ENCODE peak calls at places on chromosomes 7 and 10, in nine cellular contexts. M is head of caudate nucleus; D is GM19239; I is aorta; A is NCI-H2107; N is stimulated activated naive CD4-positive, alpha-beta T cell; S is posterior cingulate gyrus; R is HEK293T; Q is activated naive CD8-positive, alpha-beta T cell treated with anti-CD3 and anti-CD28 coated beads, Interleukin-2, amount 50 U/mL, for 24 hours. V is an unnamed sample.

GRCh38 chr7:69714886-69715571 is 116.8 kb downstream of the AUTS2 start:
- DNase-seq in Q (no peak), S (no peak), M (no peak), D (no peak), R (no peak), I (no peak), N (no peak), A (no peak), V (no peak)

GRCh38 chr10:132120200-132120599 is 54.5 kb downstream of the JAKMIP3 start:
- DNase-seq in R (no peak), D (no peak), A (no peak), S (no peak), M (no peak), Q (no peak), I (peak; percentile 20), N (no peak), V (no peak)

GRCh38 chr10:29309465-29309864 is 20.6 kb downstream of the LYZL1 start:
- DNase-seq in Q (no peak), I (no peak), D (no peak), M (no peak), S (no peak), N (no peak), A (no peak), R (no peak), V (no peak)

GRCh38 chr10:125646311-125646710 is 36.7 kb downstream of the TEX36 start:
- DNase-seq in N (no peak), R (no peak), I (no peak), A (no peak), M (no peak), S (no peak), Q (no peak), D (no peak), V (no peak)

GRCh38 chr7:47601881-47602249 is 20.0 kb upstream of the TNS3 start:
- DNase-seq in A (no peak), M (no peak), D (no peak), I (no peak), Q (no peak), S (no peak), N (no peak), R (no peak), V (no peak)

GRCh38 chr7:99623091-99623693 is 6.4 kb downstream of the ZSCAN25 start:
- DNase-seq in N (no peak), I (no peak), Q (peak; percentile 53), A (no peak), R (no peak), D (no peak), S (no peak), M (no peak), V (no peak)

GRCh38 chr7:73363225-73364005 is 35.5 kb downstream of the FKBP6 start:
- DNase-seq in N (no peak), R (no peak), S (no peak), M (no peak), A (no peak), I (no peak), D (no peak), Q (no peak), V (no peak)

GRCh38 chr7:157979631-157980340 is 607.8 kb downstream of the PTPRN2 start:
- DNase-seq in Q (no peak), S (no peak), N (no peak), A (no peak), D (no peak), R (no peak), M (no peak), I (no peak), V (no peak)

GRCh38 chr10:85557077-85557476 is 809.5 kb downstream of the GRID1 start:
- DNase-seq in D (no peak), I (no peak), N (no peak), Q (no peak), A (no peak), S (no peak), M (no peak), R (no peak), V (no peak)

GRCh38 chr10:1293636-1294440 is 237.7 kb downstream of the WDR37 start:
- DNase-seq in M (peak; percentile 75), S (peak; percentile 35), D (no peak), Q (no peak), I (no peak), N (no peak), A (no peak), R (no peak), V (peak; percentile 77)

GRCh38 chr7:140342732-140343514 is 55.4 kb downstream of the SLC37A3 start:
- DNase-seq in D (no peak), R (peak; percentile 64), A (peak; percentile 34), S (peak; percentile 50), M (peak; percentile 74), N (no peak), I (peak; percentile 71), Q (no peak), V (peak; percentile 86)

GRCh38 chr10:122149138-122149606 is 121.9 kb upstream of the BTBD16 start:
- DNase-seq in I (peak; percentile 79), M (no peak), A (no peak), N (no peak), R (no peak), Q (no peak), S (no peak), D (no peak), V (no peak)

GRCh38 chr7:95433129-95433528 is 1.7 kb downstream of the PON2 start:
- DNase-seq in Q (no peak), A (no peak), M (no peak), S (no peak), I (no peak), D (no peak), N (no peak), R (no peak), V (no peak)

GRCh38 chr7:98085674-98086073 is 21.0 kb upstream of the LMTK2 start:
- DNase-seq in M (no peak), R (no peak), Q (no peak), A (no peak), S (no peak), D (no peak), I (no peak), N (no peak), V (no peak)

GRCh38 chr10:31099664-31100063 is 68.0 kb upstream of the ZNF438 start:
- DNase-seq in R (no peak), N (no peak), S (no peak), A (no peak), D (no peak), Q (peak; percentile 39), I (no peak), M (no peak), V (no peak)

GRCh38 chr7:149765399-149766121 is 7.8 kb downstream of the ZNF467 start:
- DNase-seq in N (no peak), I (no peak), A (no peak), D (no peak), Q (no peak), S (no peak), M (no peak), R (no peak), V (no peak)

GRCh38 chr7:50714851-50715250 is 67.8 kb downstream of the GRB10 start:
- DNase-seq in N (no peak), D (no peak), Q (no peak), A (no peak), R (no peak), I (no peak), S (no peak), M (no peak), V (no peak)

GRCh38 chr7:45563804-45564461 is 10.2 kb upstream of the ADCY1 start:
- DNase-seq in M (no peak), A (no peak), I (no peak), N (no peak), Q (no peak), S (no peak), R (no peak), D (no peak), V (no peak)

GRCh38 chr7:30752979-30753378 is 1.0 kb downstream of the INMT start:
- DNase-seq in N (no peak), R (no peak), A (no peak), I (peak; percentile 84), S (no peak), Q (no peak), D (no peak), M (peak; percentile 6), V (no peak)

V was measured in pons.